ENCODE peak calls at places on chromosomes 7 and 10, in ten cellular contexts. One of them, this sample, is unnamed.

GRCh38 chr10:69972951-69973350 is 79.7 kb upstream of the MACROH2A2 start:
- DNase-seq in choroid plexus epithelial cell: no peak
- DNase-seq in H54: no peak
- DNase-seq in activated B cell treated with CpG ODN at 0.5 μM for 24 hours: no peak
- DNase-seq in astrocyte of the hippocampus: no peak
- DNase-seq in activated CD8-positive, alpha-beta memory T cell treated with anti-CD3 and anti-CD28 coated beads for 24 hours: no peak
- DNase-seq in nephron progenitor cell: no peak
- DNase-seq in stimulated activated CD8-positive, alpha-beta memory T cell treated with anti-CD3 and anti-CD28 coated beads, Interleukin-12 subunit alpha, Interleukin-12 subunit beta, amount 100 ng/mL, for 4 hours: no peak
- DNase-seq in stromal cell of bone marrow: peak; percentile 11
- DNase-seq in HCT116: no peak
- DNase-seq in this sample: no peak

GRCh38 chr10:7580520-7580919 is 86.2 kb downstream of the ITIH5 start:
- DNase-seq in HCT116: no peak
- DNase-seq in H54: no peak
- DNase-seq in astrocyte of the hippocampus: no peak
- DNase-seq in activated B cell treated with CpG ODN at 0.5 μM for 24 hours: no peak
- DNase-seq in nephron progenitor cell: no peak
- DNase-seq in choroid plexus epithelial cell: no peak
- DNase-seq in stromal cell of bone marrow: no peak
- DNase-seq in activated CD8-positive, alpha-beta memory T cell treated with anti-CD3 and anti-CD28 coated beads for 24 hours: no peak
- DNase-seq in stimulated activated CD8-positive, alpha-beta memory T cell treated with anti-CD3 and anti-CD28 coated beads, Interleukin-12 subunit alpha, Interleukin-12 subunit beta, amount 100 ng/mL, for 4 hours: no peak
- DNase-seq in this sample: no peak

GRCh38 chr7:68699090-68699711 is 899.1 kb upstream of the AUTS2 start:
- DNase-seq in astrocyte of the hippocampus: peak; percentile 90
- DNase-seq in stromal cell of bone marrow: peak; percentile 74
- DNase-seq in HCT116: no peak
- DNase-seq in nephron progenitor cell: no peak
- DNase-seq in activated CD8-positive, alpha-beta memory T cell treated with anti-CD3 and anti-CD28 coated beads for 24 hours: no peak
- DNase-seq in choroid plexus epithelial cell: peak; percentile 79
- DNase-seq in H54: peak; percentile 30
- DNase-seq in activated B cell treated with CpG ODN at 0.5 μM for 24 hours: no peak
- DNase-seq in stimulated activated CD8-positive, alpha-beta memory T cell treated with anti-CD3 and anti-CD28 coated beads, Interleukin-12 subunit alpha, Interleukin-12 subunit beta, amount 100 ng/mL, for 4 hours: no peak
- DNase-seq in this sample: no peak

GRCh38 chr10:87707254-87707653 is 47.6 kb downstream of the PAPSS2 start:
- DNase-seq in activated CD8-positive, alpha-beta memory T cell treated with anti-CD3 and anti-CD28 coated beads for 24 hours: no peak
- DNase-seq in stimulated activated CD8-positive, alpha-beta memory T cell treated with anti-CD3 and anti-CD28 coated beads, Interleukin-12 subunit alpha, Interleukin-12 subunit beta, amount 100 ng/mL, for 4 hours: no peak
- DNase-seq in HCT116: no peak
- DNase-seq in nephron progenitor cell: no peak
- DNase-seq in astrocyte of the hippocampus: no peak
- DNase-seq in H54: no peak
- DNase-seq in choroid plexus epithelial cell: no peak
- DNase-seq in stromal cell of bone marrow: no peak
- DNase-seq in activated B cell treated with CpG ODN at 0.5 μM for 24 hours: no peak
- DNase-seq in this sample: no peak

GRCh38 chr7:85111761-85112160 is 75.1 kb downstream of the SEMA3D start:
- DNase-seq in activated CD8-positive, alpha-beta memory T cell treated with anti-CD3 and anti-CD28 coated beads for 24 hours: no peak
- DNase-seq in nephron progenitor cell: no peak
- DNase-seq in stimulated activated CD8-positive, alpha-beta memory T cell treated with anti-CD3 and anti-CD28 coated beads, Interleukin-12 subunit alpha, Interleukin-12 subunit beta, amount 100 ng/mL, for 4 hours: no peak
- DNase-seq in astrocyte of the hippocampus: peak; percentile 17
- DNase-seq in stromal cell of bone marrow: no peak
- DNase-seq in HCT116: no peak
- DNase-seq in H54: no peak
- DNase-seq in activated B cell treated with CpG ODN at 0.5 μM for 24 hours: no peak
- DNase-seq in choroid plexus epithelial cell: peak; percentile 78
- DNase-seq in this sample: no peak

GRCh38 chr10:132395704-132396494 is 1.1 kb upstream of the PWWP2B start:
- DNase-seq in HCT116: no peak
- DNase-seq in astrocyte of the hippocampus: peak; percentile 63
- DNase-seq in stromal cell of bone marrow: no peak
- DNase-seq in activated CD8-positive, alpha-beta memory T cell treated with anti-CD3 and anti-CD28 coated beads for 24 hours: peak; percentile 83
- DNase-seq in choroid plexus epithelial cell: peak; percentile 41
- DNase-seq in H54: no peak
- DNase-seq in nephron progenitor cell: peak; percentile 84
- DNase-seq in activated B cell treated with CpG ODN at 0.5 μM for 24 hours: peak; percentile 49
- DNase-seq in stimulated activated CD8-positive, alpha-beta memory T cell treated with anti-CD3 and anti-CD28 coated beads, Interleukin-12 subunit alpha, Interleukin-12 subunit beta, amount 100 ng/mL, for 4 hours: no peak
- DNase-seq in this sample: peak; percentile 94

GRCh38 chr10:13904053-13904452 is 317.3 kb downstream of the PRPF18 start:
- DNase-seq in activated B cell treated with CpG ODN at 0.5 μM for 24 hours: no peak
- DNase-seq in stimulated activated CD8-positive, alpha-beta memory T cell treated with anti-CD3 and anti-CD28 coated beads, Interleukin-12 subunit alpha, Interleukin-12 subunit beta, amount 100 ng/mL, for 4 hours: no peak
- DNase-seq in nephron progenitor cell: peak; percentile 35
- DNase-seq in HCT116: no peak
- DNase-seq in H54: no peak
- DNase-seq in stromal cell of bone marrow: no peak
- DNase-seq in choroid plexus epithelial cell: no peak
- DNase-seq in astrocyte of the hippocampus: no peak
- DNase-seq in activated CD8-positive, alpha-beta memory T cell treated with anti-CD3 and anti-CD28 coated beads for 24 hours: no peak
- DNase-seq in this sample: peak; percentile 39

GRCh38 chr7:17526621-17527020 is 228.2 kb downstream of the AHR start:
- DNase-seq in stromal cell of bone marrow: no peak
- DNase-seq in activated B cell treated with CpG ODN at 0.5 μM for 24 hours: no peak
- DNase-seq in choroid plexus epithelial cell: no peak
- DNase-seq in nephron progenitor cell: no peak
- DNase-seq in H54: no peak
- DNase-seq in astrocyte of the hippocampus: no peak
- DNase-seq in activated CD8-positive, alpha-beta memory T cell treated with anti-CD3 and anti-CD28 coated beads for 24 hours: no peak
- DNase-seq in stimulated activated CD8-positive, alpha-beta memory T cell treated with anti-CD3 and anti-CD28 coated beads, Interleukin-12 subunit alpha, Interleukin-12 subunit beta, amount 100 ng/mL, for 4 hours: no peak
- DNase-seq in HCT116: no peak
- DNase-seq in this sample: no peak

GRCh38 chr7:77697535-77697831 is 1.2 kb downstream of the RSBN1L start:
- DNase-seq in activated B cell treated with CpG ODN at 0.5 μM for 24 hours: no peak
- DNase-seq in nephron progenitor cell: peak; percentile 16
- DNase-seq in astrocyte of the hippocampus: no peak
- DNase-seq in stimulated activated CD8-positive, alpha-beta memory T cell treated with anti-CD3 and anti-CD28 coated beads, Interleukin-12 subunit alpha, Interleukin-12 subunit beta, amount 100 ng/mL, for 4 hours: no peak
- DNase-seq in HCT116: no peak
- DNase-seq in stromal cell of bone marrow: no peak
- DNase-seq in activated CD8-positive, alpha-beta memory T cell treated with anti-CD3 and anti-CD28 coated beads for 24 hours: no peak
- DNase-seq in choroid plexus epithelial cell: no peak
- DNase-seq in H54: no peak
- DNase-seq in this sample: no peak

GRCh38 chr7:105493928-105494325 is 28.1 kb downstream of the PUS7 start:
- DNase-seq in HCT116: no peak
- DNase-seq in H54: no peak
- DNase-seq in astrocyte of the hippocampus: peak; percentile 89
- DNase-seq in activated B cell treated with CpG ODN at 0.5 μM for 24 hours: no peak
- DNase-seq in stromal cell of bone marrow: peak; percentile 70
- DNase-seq in activated CD8-positive, alpha-beta memory T cell treated with anti-CD3 and anti-CD28 coated beads for 24 hours: no peak
- DNase-seq in stimulated activated CD8-positive, alpha-beta memory T cell treated with anti-CD3 and anti-CD28 coated beads, Interleukin-12 subunit alpha, Interleukin-12 subunit beta, amount 100 ng/mL, for 4 hours: no peak
- DNase-seq in nephron progenitor cell: no peak
- DNase-seq in choroid plexus epithelial cell: peak; percentile 86
- DNase-seq in this sample: no peak

GRCh38 chr7:14156436-14156835 is 167.0 kb upstream of the ETV1 start:
- DNase-seq in choroid plexus epithelial cell: no peak
- DNase-seq in H54: no peak
- DNase-seq in activated B cell treated with CpG ODN at 0.5 μM for 24 hours: no peak
- DNase-seq in nephron progenitor cell: no peak
- DNase-seq in stromal cell of bone marrow: no peak
- DNase-seq in HCT116: no peak
- DNase-seq in activated CD8-positive, alpha-beta memory T cell treated with anti-CD3 and anti-CD28 coated beads for 24 hours: no peak
- DNase-seq in astrocyte of the hippocampus: no peak
- DNase-seq in stimulated activated CD8-positive, alpha-beta memory T cell treated with anti-CD3 and anti-CD28 coated beads, Interleukin-12 subunit alpha, Interleukin-12 subunit beta, amount 100 ng/mL, for 4 hours: no peak
- DNase-seq in this sample: no peak

GRCh38 chr10:24811906-24812305 is 88.2 kb upstream of the ARHGAP21 start:
- DNase-seq in nephron progenitor cell: no peak
- DNase-seq in H54: no peak
- DNase-seq in HCT116: no peak
- DNase-seq in astrocyte of the hippocampus: peak; percentile 73
- DNase-seq in stimulated activated CD8-positive, alpha-beta memory T cell treated with anti-CD3 and anti-CD28 coated beads, Interleukin-12 subunit alpha, Interleukin-12 subunit beta, amount 100 ng/mL, for 4 hours: no peak
- DNase-seq in activated CD8-positive, alpha-beta memory T cell treated with anti-CD3 and anti-CD28 coated beads for 24 hours: no peak
- DNase-seq in choroid plexus epithelial cell: peak; percentile 6
- DNase-seq in activated B cell treated with CpG ODN at 0.5 μM for 24 hours: no peak
- DNase-seq in stromal cell of bone marrow: no peak
- DNase-seq in this sample: no peak

GRCh38 chr7:102097601-102098161 is 189.0 kb upstream of the SH2B2 start:
- DNase-seq in H54: no peak
- DNase-seq in nephron progenitor cell: no peak
- DNase-seq in activated B cell treated with CpG ODN at 0.5 μM for 24 hours: no peak
- DNase-seq in HCT116: peak; percentile 88
- DNase-seq in astrocyte of the hippocampus: peak; percentile 28
- DNase-seq in choroid plexus epithelial cell: no peak
- DNase-seq in activated CD8-positive, alpha-beta memory T cell treated with anti-CD3 and anti-CD28 coated beads for 24 hours: peak; percentile 19
- DNase-seq in stromal cell of bone marrow: no peak
- DNase-seq in stimulated activated CD8-positive, alpha-beta memory T cell treated with anti-CD3 and anti-CD28 coated beads, Interleukin-12 subunit alpha, Interleukin-12 subunit beta, amount 100 ng/mL, for 4 hours: no peak
- DNase-seq in this sample: no peak

GRCh38 chr7:107387077-107387476 is 82.8 kb upstream of the GPR22 start:
- DNase-seq in stimulated activated CD8-positive, alpha-beta memory T cell treated with anti-CD3 and anti-CD28 coated beads, Interleukin-12 subunit alpha, Interleukin-12 subunit beta, amount 100 ng/mL, for 4 hours: no peak
- DNase-seq in HCT116: no peak
- DNase-seq in activated B cell treated with CpG ODN at 0.5 μM for 24 hours: no peak
- DNase-seq in H54: no peak
- DNase-seq in choroid plexus epithelial cell: peak; percentile 66
- DNase-seq in astrocyte of the hippocampus: peak; percentile 41
- DNase-seq in activated CD8-positive, alpha-beta memory T cell treated with anti-CD3 and anti-CD28 coated beads for 24 hours: no peak
- DNase-seq in stromal cell of bone marrow: peak; percentile 21
- DNase-seq in nephron progenitor cell: peak; percentile 47
- DNase-seq in this sample: no peak

GRCh38 chr7:75575488-75576112 is 83.5 kb downstream of the SPDYE5 start:
- DNase-seq in astrocyte of the hippocampus: no peak
- DNase-seq in activated B cell treated with CpG ODN at 0.5 μM for 24 hours: no peak
- DNase-seq in nephron progenitor cell: no peak
- DNase-seq in HCT116: no peak
- DNase-seq in H54: no peak
- DNase-seq in activated CD8-positive, alpha-beta memory T cell treated with anti-CD3 and anti-CD28 coated beads for 24 hours: no peak
- DNase-seq in stromal cell of bone marrow: no peak
- DNase-seq in stimulated activated CD8-positive, alpha-beta memory T cell treated with anti-CD3 and anti-CD28 coated beads, Interleukin-12 subunit alpha, Interleukin-12 subunit beta, amount 100 ng/mL, for 4 hours: no peak
- DNase-seq in choroid plexus epithelial cell: no peak
- DNase-seq in this sample: no peak

GRCh38 chr7:110964770-110965169 is 126.2 kb upstream of the LRRN3 start:
- DNase-seq in choroid plexus epithelial cell: peak; percentile 11
- DNase-seq in nephron progenitor cell: no peak
- DNase-seq in HCT116: no peak
- DNase-seq in activated CD8-positive, alpha-beta memory T cell treated with anti-CD3 and anti-CD28 coated beads for 24 hours: no peak
- DNase-seq in astrocyte of the hippocampus: peak; percentile 59
- DNase-seq in stromal cell of bone marrow: peak; percentile 8
- DNase-seq in activated B cell treated with CpG ODN at 0.5 μM for 24 hours: no peak
- DNase-seq in H54: no peak
- DNase-seq in stimulated activated CD8-positive, alpha-beta memory T cell treated with anti-CD3 and anti-CD28 coated beads, Interleukin-12 subunit alpha, Interleukin-12 subunit beta, amount 100 ng/mL, for 4 hours: no peak
- DNase-seq in this sample: no peak

GRCh38 chr7:130276796-130277762 is 10.4 kb downstream of the CPA2 start:
- DNase-seq in HCT116: no peak
- DNase-seq in choroid plexus epithelial cell: peak; percentile 81
- DNase-seq in activated CD8-positive, alpha-beta memory T cell treated with anti-CD3 and anti-CD28 coated beads for 24 hours: no peak
- DNase-seq in nephron progenitor cell: no peak
- DNase-seq in activated B cell treated with CpG ODN at 0.5 μM for 24 hours: no peak
- DNase-seq in stromal cell of bone marrow: peak; percentile 57
- DNase-seq in stimulated activated CD8-positive, alpha-beta memory T cell treated with anti-CD3 and anti-CD28 coated beads, Interleukin-12 subunit alpha, Interleukin-12 subunit beta, amount 100 ng/mL, for 4 hours: no peak
- DNase-seq in astrocyte of the hippocampus: peak; percentile 51
- DNase-seq in H54: no peak
- DNase-seq in this sample: no peak

GRCh38 chr7:146654048-146654447 is 537.4 kb downstream of the CNTNAP2 start:
- DNase-seq in stimulated activated CD8-positive, alpha-beta memory T cell treated with anti-CD3 and anti-CD28 coated beads, Interleukin-12 subunit alpha, Interleukin-12 subunit beta, amount 100 ng/mL, for 4 hours: no peak
- DNase-seq in astrocyte of the hippocampus: peak; percentile 35
- DNase-seq in activated CD8-positive, alpha-beta memory T cell treated with anti-CD3 and anti-CD28 coated beads for 24 hours: no peak
- DNase-seq in stromal cell of bone marrow: no peak
- DNase-seq in H54: no peak
- DNase-seq in nephron progenitor cell: peak; percentile 14
- DNase-seq in HCT116: no peak
- DNase-seq in activated B cell treated with CpG ODN at 0.5 μM for 24 hours: no peak
- DNase-seq in choroid plexus epithelial cell: peak; percentile 95
- DNase-seq in this sample: no peak

GRCh38 chr10:71773221-71773971 is at the start of gene VSIR:
- DNase-seq in activated B cell treated with CpG ODN at 0.5 μM for 24 hours: peak; percentile 98
- DNase-seq in nephron progenitor cell: peak; percentile 92
- DNase-seq in HCT116: peak; percentile 59
- DNase-seq in stromal cell of bone marrow: peak; percentile 63
- DNase-seq in H54: peak; percentile 94
- DNase-seq in choroid plexus epithelial cell: peak; percentile 82
- DNase-seq in activated CD8-positive, alpha-beta memory T cell treated with anti-CD3 and anti-CD28 coated beads for 24 hours: peak; percentile 100
- DNase-seq in astrocyte of the hippocampus: peak; percentile 94
- DNase-seq in stimulated activated CD8-positive, alpha-beta memory T cell treated with anti-CD3 and anti-CD28 coated beads, Interleukin-12 subunit alpha, Interleukin-12 subunit beta, amount 100 ng/mL, for 4 hours: peak; percentile 94
- DNase-seq in this sample: peak; percentile 95

GRCh38 chr7:130369110-130369711 is 11.1 kb upstream of the CPA1 start:
- DNase-seq in nephron progenitor cell: no peak
- DNase-seq in activated B cell treated with CpG ODN at 0.5 μM for 24 hours: no peak
- DNase-seq in astrocyte of the hippocampus: peak; percentile 74
- DNase-seq in activated CD8-positive, alpha-beta memory T cell treated with anti-CD3 and anti-CD28 coated beads for 24 hours: no peak
- DNase-seq in H54: no peak
- DNase-seq in choroid plexus epithelial cell: peak; percentile 90
- DNase-seq in HCT116: no peak
- DNase-seq in stimulated activated CD8-positive, alpha-beta memory T cell treated with anti-CD3 and anti-CD28 coated beads, Interleukin-12 subunit alpha, Interleukin-12 subunit beta, amount 100 ng/mL, for 4 hours: no peak
- DNase-seq in stromal cell of bone marrow: no peak
- DNase-seq in this sample: no peak

GRCh38 chr10:32298066-32298812 is 48.7 kb downstream of the EPC1 start:
- DNase-seq in stromal cell of bone marrow: peak; percentile 17
- DNase-seq in activated CD8-positive, alpha-beta memory T cell treated with anti-CD3 and anti-CD28 coated beads for 24 hours: no peak
- DNase-seq in nephron progenitor cell: no peak
- DNase-seq in stimulated activated CD8-positive, alpha-beta memory T cell treated with anti-CD3 and anti-CD28 coated beads, Interleukin-12 subunit alpha, Interleukin-12 subunit beta, amount 100 ng/mL, for 4 hours: no peak
- DNase-seq in astrocyte of the hippocampus: peak; percentile 47
- DNase-seq in HCT116: peak; percentile 13
- DNase-seq in activated B cell treated with CpG ODN at 0.5 μM for 24 hours: no peak
- DNase-seq in choroid plexus epithelial cell: peak; percentile 83
- DNase-seq in H54: peak; percentile 36
- DNase-seq in this sample: no peak

GRCh38 chr10:55183993-55184392 is 383.0 kb upstream of the PCDH15 start:
- DNase-seq in activated CD8-positive, alpha-beta memory T cell treated with anti-CD3 and anti-CD28 coated beads for 24 hours: no peak
- DNase-seq in nephron progenitor cell: no peak
- DNase-seq in astrocyte of the hippocampus: peak; percentile 67
- DNase-seq in HCT116: no peak
- DNase-seq in choroid plexus epithelial cell: peak; percentile 13
- DNase-seq in activated B cell treated with CpG ODN at 0.5 μM for 24 hours: no peak
- DNase-seq in stimulated activated CD8-positive, alpha-beta memory T cell treated with anti-CD3 and anti-CD28 coated beads, Interleukin-12 subunit alpha, Interleukin-12 subunit beta, amount 100 ng/mL, for 4 hours: no peak
- DNase-seq in stromal cell of bone marrow: no peak
- DNase-seq in H54: no peak
- DNase-seq in this sample: no peak

GRCh38 chr7:73615886-73616285 is 8.4 kb downstream of the MLXIPL start:
- DNase-seq in choroid plexus epithelial cell: peak; percentile 56
- DNase-seq in HCT116: no peak
- DNase-seq in stimulated activated CD8-positive, alpha-beta memory T cell treated with anti-CD3 and anti-CD28 coated beads, Interleukin-12 subunit alpha, Interleukin-12 subunit beta, amount 100 ng/mL, for 4 hours: no peak
- DNase-seq in activated CD8-positive, alpha-beta memory T cell treated with anti-CD3 and anti-CD28 coated beads for 24 hours: no peak
- DNase-seq in nephron progenitor cell: no peak
- DNase-seq in astrocyte of the hippocampus: no peak
- DNase-seq in stromal cell of bone marrow: no peak
- DNase-seq in H54: no peak
- DNase-seq in activated B cell treated with CpG ODN at 0.5 μM for 24 hours: no peak
- DNase-seq in this sample: no peak

GRCh38 chr10:110032801-110033723 is 25.3 kb downstream of the ADD3 start:
- DNase-seq in stimulated activated CD8-positive, alpha-beta memory T cell treated with anti-CD3 and anti-CD28 coated beads, Interleukin-12 subunit alpha, Interleukin-12 subunit beta, amount 100 ng/mL, for 4 hours: no peak
- DNase-seq in astrocyte of the hippocampus: peak; percentile 69
- DNase-seq in activated B cell treated with CpG ODN at 0.5 μM for 24 hours: no peak
- DNase-seq in HCT116: no peak
- DNase-seq in stromal cell of bone marrow: no peak
- DNase-seq in activated CD8-positive, alpha-beta memory T cell treated with anti-CD3 and anti-CD28 coated beads for 24 hours: no peak
- DNase-seq in H54: no peak
- DNase-seq in choroid plexus epithelial cell: no peak
- DNase-seq in nephron progenitor cell: no peak
- DNase-seq in this sample: no peak

GRCh38 chr10:101028446-101029244 is 2.3 kb downstream of the PDZD7 start:
- DNase-seq in activated CD8-positive, alpha-beta memory T cell treated with anti-CD3 and anti-CD28 coated beads for 24 hours: no peak
- DNase-seq in stromal cell of bone marrow: no peak
- DNase-seq in choroid plexus epithelial cell: no peak
- DNase-seq in activated B cell treated with CpG ODN at 0.5 μM for 24 hours: no peak
- DNase-seq in HCT116: no peak
- DNase-seq in nephron progenitor cell: no peak
- DNase-seq in astrocyte of the hippocampus: no peak
- DNase-seq in H54: peak; percentile 70
- DNase-seq in stimulated activated CD8-positive, alpha-beta memory T cell treated with anti-CD3 and anti-CD28 coated beads, Interleukin-12 subunit alpha, Interleukin-12 subunit beta, amount 100 ng/mL, for 4 hours: no peak
- DNase-seq in this sample: no peak

GRCh38 chr10:52678611-52679010 is 94.0 kb downstream of the MBL2 start:
- DNase-seq in astrocyte of the hippocampus: no peak
- DNase-seq in nephron progenitor cell: no peak
- DNase-seq in stromal cell of bone marrow: no peak
- DNase-seq in choroid plexus epithelial cell: no peak
- DNase-seq in activated CD8-positive, alpha-beta memory T cell treated with anti-CD3 and anti-CD28 coated beads for 24 hours: no peak
- DNase-seq in H54: no peak
- DNase-seq in HCT116: no peak
- DNase-seq in stimulated activated CD8-positive, alpha-beta memory T cell treated with anti-CD3 and anti-CD28 coated beads, Interleukin-12 subunit alpha, Interleukin-12 subunit beta, amount 100 ng/mL, for 4 hours: no peak
- DNase-seq in activated B cell treated with CpG ODN at 0.5 μM for 24 hours: no peak
- DNase-seq in this sample: no peak

GRCh38 chr10:102230264-102230860 is 4.3 kb downstream of the ELOVL3 start:
- DNase-seq in activated CD8-positive, alpha-beta memory T cell treated with anti-CD3 and anti-CD28 coated beads for 24 hours: peak; percentile 72
- DNase-seq in stromal cell of bone marrow: no peak
- DNase-seq in activated B cell treated with CpG ODN at 0.5 μM for 24 hours: peak; percentile 41
- DNase-seq in choroid plexus epithelial cell: peak; percentile 78
- DNase-seq in stimulated activated CD8-positive, alpha-beta memory T cell treated with anti-CD3 and anti-CD28 coated beads, Interleukin-12 subunit alpha, Interleukin-12 subunit beta, amount 100 ng/mL, for 4 hours: no peak
- DNase-seq in H54: no peak
- DNase-seq in nephron progenitor cell: peak; percentile 80
- DNase-seq in HCT116: peak; percentile 91
- DNase-seq in astrocyte of the hippocampus: peak; percentile 89
- DNase-seq in this sample: peak; percentile 89

GRCh38 chr7:63087575-63088190 is 911.0 kb upstream of the ZNF722 start:
- DNase-seq in H54: no peak
- DNase-seq in activated CD8-positive, alpha-beta memory T cell treated with anti-CD3 and anti-CD28 coated beads for 24 hours: no peak
- DNase-seq in astrocyte of the hippocampus: no peak
- DNase-seq in choroid plexus epithelial cell: no peak
- DNase-seq in nephron progenitor cell: no peak
- DNase-seq in stimulated activated CD8-positive, alpha-beta memory T cell treated with anti-CD3 and anti-CD28 coated beads, Interleukin-12 subunit alpha, Interleukin-12 subunit beta, amount 100 ng/mL, for 4 hours: no peak
- DNase-seq in activated B cell treated with CpG ODN at 0.5 μM for 24 hours: no peak
- DNase-seq in stromal cell of bone marrow: no peak
- DNase-seq in HCT116: no peak
- DNase-seq in this sample: no peak